ENCODE peak calls at places on chromosomes 4 and X, in five cellular contexts. One of them, this sample, is unnamed.

GRCh38 chr4:109472343-109472761 is 38.7 kb downstream of the SEC24B start:
- DNase-seq in fibroblast of lung: peak; percentile 70
- DNase-seq in esophagus squamous epithelium: no peak
- DNase-seq in astrocyte: peak; percentile 88
- DNase-seq in left ventricle myocardium inferior: no peak
- DNase-seq in this sample: no peak

GRCh38 chr4:12963291-12963690 is 520.8 kb downstream of the RAB28 start:
- DNase-seq in fibroblast of lung: no peak
- DNase-seq in left ventricle myocardium inferior: no peak
- DNase-seq in esophagus squamous epithelium: no peak
- DNase-seq in astrocyte: no peak
- DNase-seq in this sample: no peak

GRCh38 chr4:150950657-150951056 is 64.4 kb downstream of the LRBA start:
- DNase-seq in fibroblast of lung: no peak
- DNase-seq in astrocyte: no peak
- DNase-seq in left ventricle myocardium inferior: no peak
- DNase-seq in esophagus squamous epithelium: no peak
- DNase-seq in this sample: no peak

GRCh38 chr4:80231180-80231579 is 33.9 kb downstream of the PRDM8 start:
- DNase-seq in fibroblast of lung: no peak
- DNase-seq in astrocyte: peak; percentile 80
- DNase-seq in esophagus squamous epithelium: no peak
- DNase-seq in left ventricle myocardium inferior: no peak
- DNase-seq in this sample: no peak

GRCh38 chr4:182133033-182133432 is 110.2 kb upstream of the TENM3 start:
- DNase-seq in fibroblast of lung: no peak
- DNase-seq in esophagus squamous epithelium: no peak
- DNase-seq in astrocyte: no peak
- DNase-seq in left ventricle myocardium inferior: no peak
- DNase-seq in this sample: no peak

GRCh38 chr4:85755285-85755684 is 280.3 kb downstream of the ARHGAP24 start:
- DNase-seq in left ventricle myocardium inferior: no peak
- DNase-seq in astrocyte: no peak
- DNase-seq in esophagus squamous epithelium: no peak
- DNase-seq in fibroblast of lung: no peak
- DNase-seq in this sample: no peak

GRCh38 chrX:139766545-139766983 is 58.6 kb upstream of the MCF2 start:
- DNase-seq in esophagus squamous epithelium: no peak
- DNase-seq in fibroblast of lung: no peak
- DNase-seq in left ventricle myocardium inferior: no peak
- DNase-seq in astrocyte: no peak
- DNase-seq in this sample: no peak

GRCh38 chrX:7889138-7889537 is 38.1 kb downstream of the PNPLA4 start:
- DNase-seq in fibroblast of lung: no peak
- DNase-seq in esophagus squamous epithelium: no peak
- DNase-seq in astrocyte: no peak
- DNase-seq in left ventricle myocardium inferior: no peak
- DNase-seq in this sample: no peak

GRCh38 chr4:2259541-2260267 is 2.2 kb downstream of the MXD4 start:
- DNase-seq in left ventricle myocardium inferior: peak; percentile 14
- DNase-seq in astrocyte: no peak
- DNase-seq in fibroblast of lung: no peak
- DNase-seq in esophagus squamous epithelium: no peak
- DNase-seq in this sample: no peak

DNA sequence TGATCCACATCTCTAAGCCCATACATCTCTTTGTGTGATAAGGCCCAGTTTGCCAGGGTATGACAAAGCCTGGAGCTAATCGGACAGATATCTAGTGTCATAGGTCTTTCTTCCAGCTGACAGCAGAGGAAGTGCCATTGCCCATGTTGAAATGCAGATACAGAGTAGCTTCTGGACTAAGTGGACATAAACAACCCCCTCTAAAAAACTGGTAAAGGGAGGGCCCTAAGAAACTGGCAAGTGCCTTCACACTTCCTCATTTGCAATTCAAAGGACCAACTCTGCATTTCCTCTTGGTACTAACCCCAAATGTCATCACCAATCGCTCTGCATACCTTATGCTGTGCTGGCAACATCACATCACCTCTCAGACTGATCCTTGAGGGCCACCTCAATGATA is 20.8 kb downstream of the ARHGEF6 start:
- DNase-seq in left ventricle myocardium inferior: no peak
- DNase-seq in fibroblast of lung: no peak
- DNase-seq in astrocyte: no peak
- DNase-seq in esophagus squamous epithelium: no peak
- DNase-seq in this sample: no peak
- H3K27ac ChIP-seq in left ventricle myocardium inferior: no peak overlapping the region
- H3K27ac ChIP-seq in fibroblast of lung: no peak overlapping the region
- H3K27ac ChIP-seq in astrocyte: no peak overlapping the region
- H3K27ac ChIP-seq in esophagus squamous epithelium: no peak overlapping the region
- H3K27ac ChIP-seq in this sample: no peak overlapping the region

GRCh38 chr4:105599475-105599874 is 47.1 kb downstream of the ARHGEF38 start:
- DNase-seq in left ventricle myocardium inferior: no peak
- DNase-seq in esophagus squamous epithelium: no peak
- DNase-seq in fibroblast of lung: no peak
- DNase-seq in astrocyte: no peak
- DNase-seq in this sample: no peak

GRCh38 chr4:105600256-105600655 is 47.8 kb downstream of the ARHGEF38 start:
- DNase-seq in esophagus squamous epithelium: no peak
- DNase-seq in left ventricle myocardium inferior: no peak
- DNase-seq in astrocyte: no peak
- DNase-seq in fibroblast of lung: no peak
- DNase-seq in this sample: no peak

GRCh38 chr4:105598787-105599186 is 46.4 kb downstream of the ARHGEF38 start:
- DNase-seq in astrocyte: no peak
- DNase-seq in left ventricle myocardium inferior: no peak
- DNase-seq in fibroblast of lung: no peak
- DNase-seq in esophagus squamous epithelium: no peak
- DNase-seq in this sample: no peak

GRCh38 chr4:105596676-105597075 is 44.3 kb downstream of the ARHGEF38 start:
- DNase-seq in fibroblast of lung: no peak
- DNase-seq in esophagus squamous epithelium: no peak
- DNase-seq in left ventricle myocardium inferior: no peak
- DNase-seq in astrocyte: no peak
- DNase-seq in this sample: no peak

DNA sequence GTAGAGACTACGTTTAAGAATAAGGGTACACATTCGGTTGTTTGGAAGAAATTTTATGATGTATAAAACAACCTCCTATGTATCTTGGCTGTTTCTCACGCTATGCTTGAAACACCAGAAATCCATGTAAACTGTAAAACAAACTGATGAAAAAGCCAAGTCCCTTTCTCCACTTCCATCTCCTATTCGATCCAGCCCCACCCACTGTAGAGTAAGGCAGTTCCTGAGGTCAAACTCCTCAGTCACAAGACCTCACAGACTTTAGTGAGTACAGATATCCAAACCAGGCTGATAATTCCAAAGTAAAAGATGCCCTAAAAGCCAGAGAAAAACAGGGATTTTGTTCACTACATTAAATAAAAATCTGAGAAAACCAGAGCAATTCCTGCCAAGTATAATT is 45.6 kb downstream of the ARHGEF38 start:
- DNase-seq in esophagus squamous epithelium: no peak
- DNase-seq in fibroblast of lung: no peak
- DNase-seq in astrocyte: no peak
- DNase-seq in left ventricle myocardium inferior: no peak
- DNase-seq in this sample: no peak
- H3K4me1 ChIP-seq in esophagus squamous epithelium: no peaks in the 10 kb centered on the region
- H3K4me1 ChIP-seq in fibroblast of lung: no peaks in the 10 kb centered on the region
- H3K4me1 ChIP-seq in astrocyte: no peaks in the 10 kb centered on the region
- H3K4me1 ChIP-seq in left ventricle myocardium inferior: peaks cover 20% of the 10 kb centered on the region
- H3K4me1 ChIP-seq in this sample: no peaks in the 10 kb centered on the region

DNA sequence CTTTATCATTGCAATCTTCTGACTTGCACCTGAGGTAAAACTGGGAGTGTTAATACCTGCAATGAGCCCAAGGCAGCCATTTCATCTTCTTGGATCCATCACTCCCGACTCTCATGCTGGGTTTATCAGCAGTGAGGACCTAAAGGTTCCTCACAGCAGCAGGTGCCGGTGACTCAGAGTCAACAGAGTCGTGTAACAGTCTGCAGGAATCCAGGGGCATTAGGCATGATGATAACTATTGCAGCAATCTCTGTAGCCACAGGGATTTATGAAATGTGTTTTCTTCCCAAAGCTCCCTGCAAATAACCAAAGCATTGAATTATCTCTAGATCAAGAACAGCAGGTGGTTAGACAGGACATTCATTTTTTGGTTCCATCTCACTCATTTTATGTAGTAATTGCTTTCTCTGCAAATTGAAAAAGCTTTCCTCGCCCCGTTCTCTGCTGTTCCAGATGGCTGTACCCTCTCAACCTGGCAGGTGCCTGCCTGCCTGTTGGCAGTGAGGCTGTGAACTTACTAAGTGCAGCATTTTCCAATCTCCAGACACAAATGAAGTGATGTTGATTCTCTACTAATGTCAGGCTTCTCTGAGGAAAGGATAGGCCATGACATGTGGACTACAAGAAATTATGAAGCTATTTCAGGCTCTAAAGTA is 48.1 kb upstream of the TSPAN7 start:
- DNase-seq in fibroblast of lung: no peak
- DNase-seq in astrocyte: no peak
- DNase-seq in esophagus squamous epithelium: no peak
- DNase-seq in left ventricle myocardium inferior: no peak
- DNase-seq in this sample: no peak
- H3K27ac ChIP-seq in fibroblast of lung: no peak overlapping the region
- H3K27ac ChIP-seq in astrocyte: no peak overlapping the region
- H3K27ac ChIP-seq in esophagus squamous epithelium: no peak overlapping the region
- H3K27ac ChIP-seq in left ventricle myocardium inferior: no peak overlapping the region
- H3K27ac ChIP-seq in this sample: no peak overlapping the region

DNA sequence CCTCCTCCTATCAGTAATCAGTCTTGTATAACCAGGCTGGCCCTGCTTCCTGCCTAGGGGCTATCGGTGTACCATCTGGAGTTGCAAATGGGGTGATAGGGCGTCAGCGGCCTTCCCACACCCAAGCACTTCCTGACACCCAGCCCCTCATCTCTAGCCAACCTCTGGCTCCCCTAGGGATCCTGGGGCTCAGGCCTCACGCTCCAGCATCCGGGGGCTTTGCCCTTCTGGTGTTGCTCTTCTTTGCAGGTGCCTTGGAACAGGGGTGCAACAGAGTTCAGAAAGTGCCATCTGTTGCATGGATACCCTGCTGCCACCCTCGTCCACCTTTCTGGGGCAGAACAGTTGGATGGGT is 4.1 kb downstream of the IL9R start:
- DNase-seq in esophagus squamous epithelium: no peak
- DNase-seq in astrocyte: no peak
- DNase-seq in fibroblast of lung: no peak
- DNase-seq in left ventricle myocardium inferior: no peak
- DNase-seq in this sample: no peak
- H3K4me1 ChIP-seq in esophagus squamous epithelium: no peaks in the 10 kb centered on the region
- H3K4me1 ChIP-seq in astrocyte: no peaks in the 10 kb centered on the region
- H3K4me1 ChIP-seq in fibroblast of lung: no peaks in the 10 kb centered on the region
- H3K4me1 ChIP-seq in left ventricle myocardium inferior: no peaks in the 10 kb centered on the region
- H3K4me1 ChIP-seq in this sample: no peaks in the 10 kb centered on the region

GRCh38 chr4:82786004-82786400 is 12.6 kb downstream of the SCD5 start:
- DNase-seq in astrocyte: peak; percentile 24
- DNase-seq in fibroblast of lung: no peak
- DNase-seq in left ventricle myocardium inferior: no peak
- DNase-seq in esophagus squamous epithelium: no peak
- DNase-seq in this sample: no peak
- H3K27ac ChIP-seq in astrocyte: peak overlapping the region; percentile 81
- H3K27ac ChIP-seq in fibroblast of lung: no peak overlapping the region
- H3K27ac ChIP-seq in left ventricle myocardium inferior: no peak overlapping the region
- H3K27ac ChIP-seq in esophagus squamous epithelium: no peak overlapping the region
- H3K27ac ChIP-seq in this sample: peak overlapping the region; percentile 29

GRCh38 chr4:158786155-158786581 is 17.3 kb downstream of the FNIP2 start:
- DNase-seq in astrocyte: peak; percentile 67
- DNase-seq in esophagus squamous epithelium: no peak
- DNase-seq in fibroblast of lung: peak; percentile 43
- DNase-seq in left ventricle myocardium inferior: no peak
- DNase-seq in this sample: no peak
- H3K4me1 ChIP-seq in astrocyte: peaks cover 30% of the 10 kb centered on the region
- H3K4me1 ChIP-seq in esophagus squamous epithelium: peaks cover 28% of the 10 kb centered on the region
- H3K4me1 ChIP-seq in fibroblast of lung: peaks cover 10% of the 10 kb centered on the region
- H3K4me1 ChIP-seq in left ventricle myocardium inferior: peaks cover 98% of the 10 kb centered on the region
- H3K4me1 ChIP-seq in this sample: no peaks in the 10 kb centered on the region